ENCODE peak calls at places on chromosomes 3 and 15, in four cellular contexts. F is K562, E is tibial artery, V is Peyer's patch. K is an unnamed sample.

GRCh38 chr15:93467327-93467726 is 378.3 kb upstream of the RGMA start:
- DNase-seq in E (peak), F (no peak), V (no peak), K (no peak)

GRCh38 chr3:197001972-197002700 is 27.5 kb downstream of the MELTF start:
- DNase-seq in E (peak), F (no peak), V (no peak), K (no peak)

GRCh38 chr3:15325228-15325627 is 7.2 kb downstream of the SH3BP5 start:
- DNase-seq in E (no peak), V (no peak), F (no peak), K (no peak)

GRCh38 chr15:79068790-79069189 is 21.8 kb downstream of the RASGRF1 start:
- DNase-seq in F (no peak), E (no peak), V (no peak), K (no peak)

GRCh38 chr3:37967252-37967881 is 23.2 kb upstream of the VILL start:
- DNase-seq in F (peak), V (peak), E (peak), K (peak)

GRCh38 chr3:172357850-172358754 is 90.2 kb downstream of the GHSR start:
- DNase-seq in V (no peak), F (no peak), E (no peak), K (no peak)

GRCh38 chr15:92494791-92495190 is 101.1 kb downstream of the ST8SIA2 start:
- DNase-seq in V (no peak), E (no peak), F (no peak), K (no peak)

GRCh38 chr15:29046281-29046810 is 160.6 kb downstream of the APBA2 start:
- DNase-seq in F (no peak), V (no peak), E (no peak), K (no peak)

GRCh38 chr15:79184465-79184892 is 93.9 kb upstream of the RASGRF1 start:
- DNase-seq in E (peak), F (peak), V (peak), K (peak)

GRCh38 chr3:58633157-58633865 is 33.3 kb downstream of the FAM3D start:
- DNase-seq in F (no peak), E (no peak), V (no peak), K (no peak)

GRCh38 chr3:196624008-196624790 is 15.3 kb upstream of the NRROS start:
- DNase-seq in E (no peak), V (peak), F (no peak), K (peak)

GRCh38 chr15:98896802-98897732 is 110.5 kb downstream of the PGPEP1L start:
- DNase-seq in F (peak), E (no peak), V (no peak), K (no peak)

GRCh38 chr3:111610612-111611054 is 15.5 kb upstream of the ZBED2 start:
- DNase-seq in F (no peak), V (no peak), E (no peak), K (no peak)

GRCh38 chr3:53243165-53243564 is 12.7 kb downstream of the TKT start:
- DNase-seq in E (no peak), V (no peak), F (no peak), K (no peak)

GRCh38 chr3:175598740-175599139 is 739.6 kb downstream of the NAALADL2 start:
- DNase-seq in F (no peak), E (no peak), V (no peak), K (no peak)

GRCh38 chr15:69648215-69648614 is 195.6 kb downstream of the RPLP1 start:
- DNase-seq in F (no peak), E (no peak), V (no peak), K (no peak)

GRCh38 chr3:180048840-180049239 is 12.1 kb upstream of the PEX5L start:
- DNase-seq in E (no peak), V (no peak), F (no peak), K (no peak)

GRCh38 chr15:92112711-92113110 is 259.2 kb downstream of the SLCO3A1 start:
- DNase-seq in E (no peak), V (no peak), F (no peak), K (no peak)

GRCh38 chr3:12992629-12993021 is 80.6 kb downstream of the IQSEC1 start:
- DNase-seq in V (no peak), E (no peak), F (no peak), K (no peak)
- H3K4me3 ChIP-seq in V (no peak), E (no peak), F (peak), K (no peak)

GRCh38 chr15:38721549-38721948 is 156.9 kb upstream of the RASGRP1 start:
- DNase-seq in F (no peak), V (no peak), E (no peak), K (no peak)

GRCh38 chr15:38726187-38726586 is 161.6 kb upstream of the RASGRP1 start:
- DNase-seq in E (no peak), F (no peak), V (no peak), K (no peak)

DNA sequence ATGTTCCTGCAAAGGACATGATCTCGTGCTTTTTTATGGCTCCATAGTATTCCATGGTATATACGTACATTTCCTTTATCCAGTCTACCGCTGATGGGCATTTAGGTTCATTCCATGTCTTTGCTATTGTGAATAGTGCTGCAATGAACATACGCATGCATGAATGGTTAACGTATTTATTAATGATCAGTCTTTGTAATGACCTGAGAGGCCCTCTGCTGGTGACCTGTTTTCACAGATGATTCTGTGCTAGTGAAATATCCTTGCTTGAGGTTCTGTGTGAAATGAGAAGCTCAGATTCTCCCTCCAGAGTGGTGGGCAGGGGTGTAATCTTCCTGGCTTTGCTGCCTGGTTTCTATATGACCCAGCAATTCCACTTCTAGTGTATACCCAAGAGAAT is 160.2 kb upstream of the RASGRP1 start:
- DNase-seq in E (no peak), V (no peak), F (no peak), K (no peak)
- TF ChIP-seq CTCF in E (no peak), V (peak), F (no peak), K (no peak)

DNA sequence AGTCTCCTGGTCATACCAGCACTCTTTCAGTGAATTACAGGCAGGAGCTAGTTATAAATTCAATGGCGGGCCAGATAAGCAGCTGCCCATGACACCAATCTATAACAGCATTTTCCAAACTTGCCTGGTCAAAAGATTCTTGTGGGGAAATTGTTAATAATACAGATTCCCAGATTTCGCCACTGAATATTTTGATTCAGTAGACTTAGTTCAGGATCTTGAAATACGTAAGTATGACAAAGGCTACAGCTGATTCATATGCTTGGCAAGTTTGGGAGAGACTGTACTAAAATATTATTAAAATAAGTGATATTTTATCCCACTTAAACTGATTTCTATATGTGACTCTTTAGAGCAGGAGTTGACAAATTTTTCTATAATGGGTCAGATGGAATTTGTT is 119.3 kb downstream of the TMCO5A start:
- DNase-seq in F (no peak), E (no peak), V (no peak), K (no peak)
- H3K4me3 ChIP-seq in F (no peak), E (no peak), V (no peak), K (no peak)

GRCh38 chr15:95850837-95851236 is 479.7 kb upstream of the NR2F2 start:
- DNase-seq in F (no peak), V (no peak), E (no peak), K (peak)
- TF ChIP-seq CTCF in F (peak), V (no peak), E (no peak), K (peak)

DNA sequence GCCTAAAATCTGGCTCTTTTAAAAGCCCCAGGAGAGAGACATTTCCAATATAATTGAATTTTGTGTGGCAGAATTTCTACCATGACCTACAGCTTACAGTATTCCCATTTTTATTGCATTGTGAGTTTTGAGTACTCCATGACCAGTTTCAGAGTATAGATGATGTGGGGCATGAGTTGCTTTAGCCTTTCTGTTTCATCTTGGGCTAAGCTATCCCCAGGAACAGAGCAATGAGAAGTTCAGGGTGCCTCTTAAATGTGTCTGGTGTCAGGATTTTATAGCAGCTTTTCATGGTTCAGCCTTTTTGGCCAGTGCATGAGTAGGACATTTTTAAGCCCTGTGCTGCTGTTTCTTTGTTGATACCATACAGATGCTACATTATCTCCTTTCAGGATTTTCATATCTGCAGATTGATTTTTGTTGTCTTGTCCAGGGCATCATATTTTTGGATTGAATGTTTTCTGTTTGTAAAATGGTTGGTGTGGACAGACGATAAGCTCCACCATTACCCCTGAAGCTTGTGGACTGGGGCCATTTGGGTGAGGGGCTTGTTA is 3.5 kb downstream of the ABHD2 start:
- DNase-seq in V (no peak), E (no peak), F (no peak), K (no peak)
- H3K4me3 ChIP-seq in V (peak), E (peak), F (peak), K (peak)

GRCh38 chr3:127690823-127691452 is 18.2 kb downstream of the ABTB1 start:
- DNase-seq in E (peak), V (no peak), F (no peak), K (peak)
- TF ChIP-seq CTCF in E (peak), V (peak), F (peak), K (peak)

DNA sequence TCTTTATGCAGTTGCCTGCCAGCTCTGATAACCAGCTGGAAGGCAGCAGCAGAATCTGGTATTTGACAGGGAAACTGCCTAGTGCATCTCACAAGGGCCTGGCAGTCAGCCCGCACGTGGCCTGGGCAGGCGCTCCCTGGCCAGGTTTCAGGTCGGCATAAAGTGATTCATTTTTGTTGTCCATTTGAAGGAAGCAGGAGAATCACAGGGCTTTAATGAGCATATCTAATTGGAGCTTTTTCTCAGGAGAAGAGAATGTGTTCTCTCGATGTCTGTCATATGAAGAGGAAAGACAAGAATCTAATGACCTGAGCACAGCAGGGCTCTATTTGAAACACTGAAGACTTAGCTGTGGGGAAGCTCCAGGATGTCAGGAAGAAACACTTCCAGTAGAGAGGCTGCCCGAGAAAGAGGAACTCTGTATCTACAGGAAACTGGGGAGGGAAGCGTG is 98.8 kb upstream of the MB21D2 start:
- DNase-seq in F (no peak), E (no peak), V (no peak), K (no peak)
- H3K4me3 ChIP-seq in F (no peak), E (no peak), V (no peak), K (no peak)